ENCODE peak calls at places on chromosomes 7 and 10, in eight cellular contexts. One of them, this sample, is unnamed.
A peak's percentile ranks its signal among the peaks of the same experiment; 100 is the strongest.

GRCh38 chr7:43640679-43641078 is 57.8 kb downstream of the STK17A start:
- DNase-seq in cardiac fibroblast: no peak
- DNase-seq in naive thymus-derived CD4-positive, alpha-beta T cell: no peak
- DNase-seq in mammary epithelial cell: no peak
- DNase-seq in NCI-H187: no peak
- DNase-seq in AG04449: no peak
- DNase-seq in chondrocyte: no peak
- DNase-seq in NCI-H2029: no peak
- DNase-seq in this sample: peak; percentile 57

GRCh38 chr10:77965294-77965693 is 38.7 kb upstream of the DLG5 start:
- DNase-seq in cardiac fibroblast: peak; percentile 87
- DNase-seq in naive thymus-derived CD4-positive, alpha-beta T cell: no peak
- DNase-seq in mammary epithelial cell: peak; percentile 49
- DNase-seq in NCI-H187: no peak
- DNase-seq in AG04449: peak; percentile 65
- DNase-seq in chondrocyte: no peak
- DNase-seq in NCI-H2029: no peak
- DNase-seq in this sample: no peak

GRCh38 chr10:124259139-124259825 is 159.4 kb downstream of the OAT start:
- DNase-seq in cardiac fibroblast: peak; percentile 27
- DNase-seq in naive thymus-derived CD4-positive, alpha-beta T cell: no peak
- DNase-seq in mammary epithelial cell: no peak
- DNase-seq in NCI-H187: no peak
- DNase-seq in AG04449: no peak
- DNase-seq in chondrocyte: no peak
- DNase-seq in NCI-H2029: no peak
- DNase-seq in this sample: no peak

GRCh38 chr10:48811461-48811860 is 126.8 kb downstream of the WDFY4 start:
- DNase-seq in cardiac fibroblast: peak; percentile 5
- DNase-seq in naive thymus-derived CD4-positive, alpha-beta T cell: no peak
- DNase-seq in mammary epithelial cell: peak; percentile 49
- DNase-seq in NCI-H187: no peak
- DNase-seq in AG04449: no peak
- DNase-seq in chondrocyte: no peak
- DNase-seq in NCI-H2029: no peak
- DNase-seq in this sample: no peak

GRCh38 chr7:12888727-12889126 is 201.3 kb downstream of the ARL4A start:
- DNase-seq in cardiac fibroblast: peak; percentile 50
- DNase-seq in naive thymus-derived CD4-positive, alpha-beta T cell: no peak
- DNase-seq in mammary epithelial cell: peak; percentile 23
- DNase-seq in NCI-H187: no peak
- DNase-seq in AG04449: no peak
- DNase-seq in chondrocyte: no peak
- DNase-seq in NCI-H2029: no peak
- DNase-seq in this sample: no peak

GRCh38 chr10:96046546-96046945 is 3.2 kb downstream of the CCNJ start:
- DNase-seq in cardiac fibroblast: no peak
- DNase-seq in naive thymus-derived CD4-positive, alpha-beta T cell: no peak
- DNase-seq in mammary epithelial cell: no peak
- DNase-seq in NCI-H187: no peak
- DNase-seq in AG04449: no peak
- DNase-seq in chondrocyte: no peak
- DNase-seq in NCI-H2029: no peak
- DNase-seq in this sample: no peak

GRCh38 chr7:32881074-32881982 is 10.2 kb downstream of the KBTBD2 start:
- DNase-seq in cardiac fibroblast: no peak
- DNase-seq in naive thymus-derived CD4-positive, alpha-beta T cell: no peak
- DNase-seq in mammary epithelial cell: no peak
- DNase-seq in NCI-H187: no peak
- DNase-seq in AG04449: no peak
- DNase-seq in chondrocyte: no peak
- DNase-seq in NCI-H2029: no peak
- DNase-seq in this sample: no peak

GRCh38 chr7:33109758-33110238 is 594 bp upstream of the RP9 start:
- DNase-seq in cardiac fibroblast: peak; percentile 36
- DNase-seq in naive thymus-derived CD4-positive, alpha-beta T cell: no peak
- DNase-seq in mammary epithelial cell: peak; percentile 43
- DNase-seq in NCI-H187: no peak
- DNase-seq in AG04449: no peak
- DNase-seq in chondrocyte: no peak
- DNase-seq in NCI-H2029: no peak
- DNase-seq in this sample: no peak

GRCh38 chr7:112069879-112070321 is 136.3 kb downstream of the DOCK4 start:
- DNase-seq in cardiac fibroblast: peak; percentile 62
- DNase-seq in naive thymus-derived CD4-positive, alpha-beta T cell: no peak
- DNase-seq in mammary epithelial cell: peak; percentile 36
- DNase-seq in NCI-H187: no peak
- DNase-seq in AG04449: no peak
- DNase-seq in chondrocyte: no peak
- DNase-seq in NCI-H2029: no peak
- DNase-seq in this sample: no peak

This sample was measured in DMS79 treated with DMSO at 0.1 percent for 48 hours.